ENCODE peak calls at places on chromosomes 16 and 17, in ten cellular contexts. P is colonic mucosa; K is A549; C is lower lobe of right lung; N is fibroblast of lung; E is left ventricle myocardium inferior; S is CD4-positive, CD25-positive, alpha-beta regulatory T cell; G is keratinocyte; L is CD8-positive, alpha-beta T cell; O is cardiac muscle cell. Q is an unnamed sample.

GRCh38 chr16:11152205-11152604 is 103.8 kb downstream of the SOCS1 start:
- DNase-seq in P (no peak), K (no peak), C (no peak), N (no peak), E (no peak), S (no peak), G (no peak), L (no peak), O (no peak), Q (no peak)

GRCh38 chr17:57557363-57557762 is 187.7 kb downstream of the CCDC182 start:
- DNase-seq in P (no peak), K (no peak), C (no peak), N (no peak), E (no peak), S (no peak), G (no peak), L (no peak), O (no peak), Q (no peak)

GRCh38 chr17:58960068-58960467 is 146.6 kb downstream of the TRIM37 start:
- DNase-seq in P (peak; percentile 17), K (peak; percentile 16), C (no peak), N (peak; percentile 62), E (no peak), S (no peak), G (peak; percentile 7), L (no peak), O (peak; percentile 21), Q (peak; percentile 75)

GRCh38 chr17:81931557-81932332 is 4.2 kb upstream of the MAFG start:
- DNase-seq in P (no peak), K (no peak), C (no peak), N (no peak), E (no peak), S (no peak), G (no peak), L (no peak), O (no peak), Q (no peak)

GRCh38 chr16:4416200-4417032 is at the start of gene CORO7:
- DNase-seq in P (peak; percentile 99), K (peak; percentile 93), C (peak; percentile 98), N (peak; percentile 79), E (peak; percentile 98), S (peak; percentile 100), G (no peak), L (peak; percentile 99), O (peak; percentile 94), Q (no peak)

GRCh38 chr17:78266231-78266631 is 34.8 kb downstream of the TMEM235 start:
- DNase-seq in P (peak; percentile 56), K (no peak), C (no peak), N (no peak), E (no peak), S (no peak), G (no peak), L (no peak), O (no peak), Q (no peak)

GRCh38 chr16:28597692-28598261 is 927 bp upstream of the SULT1A2 start:
- DNase-seq in P (peak; percentile 38), K (no peak), C (peak; percentile 78), N (no peak), E (no peak), S (no peak), G (no peak), L (no peak), O (peak; percentile 82), Q (no peak)

GRCh38 chr16:14309001-14309886 is 238.1 kb downstream of the MRTFB start:
- DNase-seq in P (no peak), K (no peak), C (no peak), N (peak; percentile 31), E (no peak), S (peak; percentile 36), G (peak; percentile 72), L (peak; percentile 60), O (no peak), Q (peak; percentile 74)

DNA sequence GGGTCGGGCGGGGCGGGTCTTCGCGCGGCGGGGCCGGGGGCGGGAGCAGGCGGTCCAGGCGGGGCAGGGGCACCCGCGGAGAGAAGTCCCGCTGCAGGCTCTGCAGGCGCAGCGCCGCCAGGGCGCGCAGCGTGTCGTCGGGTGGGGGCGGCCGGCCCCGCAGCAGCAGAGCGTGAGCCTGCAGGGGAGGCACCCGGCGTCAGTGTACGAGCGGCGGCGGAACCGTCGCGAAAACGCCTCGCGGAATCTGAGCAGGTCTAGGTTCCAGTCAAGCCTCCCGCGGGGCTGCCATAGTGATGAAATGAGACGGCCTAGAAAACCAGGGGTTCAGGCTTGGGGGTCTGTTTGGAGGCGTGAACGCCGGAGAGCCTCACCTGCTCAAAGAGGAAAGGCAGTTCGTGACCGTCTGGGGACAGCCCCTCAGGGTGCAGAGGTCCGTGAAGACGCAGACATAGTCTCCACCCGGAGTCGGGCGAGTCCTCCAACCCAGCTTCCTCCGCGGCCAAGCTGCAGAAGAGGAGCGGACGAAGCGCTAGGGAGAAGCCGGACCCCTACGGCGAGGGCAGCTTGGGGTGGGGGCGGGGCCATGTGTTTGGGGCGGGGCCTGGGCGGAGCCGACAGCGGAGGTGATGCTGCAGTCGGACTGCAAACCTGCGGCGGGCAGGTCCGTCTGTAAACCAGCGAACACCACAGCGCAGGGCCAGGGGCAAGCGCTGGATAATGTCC is 6.4 kb downstream of the PLEKHH3 start:
- DNase-seq in P (no peak), K (no peak), C (no peak), N (no peak), E (no peak), S (peak; percentile 53), G (no peak), L (peak; percentile 61), O (no peak), Q (no peak)
- H3K27ac ChIP-seq in P (no peak overlapping the region), K (no peak overlapping the region), C (no peak overlapping the region), N (no peak overlapping the region), E (peak overlapping the region; percentile 6), S (no peak overlapping the region), G (no peak overlapping the region), L (no peak overlapping the region), O (no peak overlapping the region), Q (no peak overlapping the region)

GRCh38 chr17:38743556-38744171 is 4.5 kb downstream of the PCGF2 start:
- DNase-seq in P (peak; percentile 36), K (no peak), C (no peak), N (no peak), E (no peak), S (no peak), G (no peak), L (no peak), O (no peak), Q (no peak)

GRCh38 chr17:38740806-38741205 is 7.3 kb downstream of the PCGF2 start:
- DNase-seq in P (no peak), K (no peak), C (no peak), N (no peak), E (no peak), S (no peak), G (no peak), L (no peak), O (no peak), Q (no peak)

GRCh38 chr17:38741443-38741842 is 6.7 kb downstream of the PCGF2 start:
- DNase-seq in P (no peak), K (no peak), C (no peak), N (no peak), E (no peak), S (no peak), G (no peak), L (no peak), O (no peak), Q (no peak)

GRCh38 chr17:38742431-38743308 is 5.5 kb downstream of the PCGF2 start:
- DNase-seq in P (peak; percentile 90), K (no peak), C (no peak), N (peak; percentile 88), E (no peak), S (no peak), G (no peak), L (no peak), O (no peak), Q (no peak)

DNA sequence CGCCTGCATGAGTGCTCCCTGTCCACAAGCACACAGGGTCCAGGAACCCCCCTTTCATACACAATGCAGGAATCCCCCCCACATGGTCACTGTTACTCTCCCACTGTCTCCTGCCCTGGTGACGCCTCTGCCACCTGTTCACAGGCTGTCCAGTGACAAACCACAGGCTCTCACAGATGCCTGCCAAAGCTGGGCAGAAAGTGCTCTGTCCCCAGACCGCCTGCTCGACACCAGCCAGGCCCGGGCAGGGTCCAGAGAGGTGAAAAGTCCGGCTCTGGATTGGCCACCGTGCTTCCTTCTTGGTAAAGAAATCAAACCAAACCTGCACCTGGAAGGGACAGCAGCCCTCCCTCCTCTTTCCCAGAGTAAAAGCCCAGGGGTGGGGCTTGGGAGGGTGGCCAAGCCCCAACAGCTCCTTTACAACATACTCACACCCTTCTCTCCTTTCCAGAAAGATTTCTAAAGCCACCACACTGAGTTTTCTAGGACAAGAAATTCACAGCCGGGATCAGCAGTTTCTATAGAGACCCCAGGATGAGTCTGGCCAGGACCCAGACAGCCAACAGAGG is 6.2 kb downstream of the PCGF2 start:
- DNase-seq in P (peak; percentile 86), K (no peak), C (peak; percentile 68), N (no peak), E (peak; percentile 62), S (no peak), G (no peak), L (no peak), O (no peak), Q (no peak)
- H3K27ac ChIP-seq in P (peak overlapping the region; percentile 90), K (no peak overlapping the region), C (peak overlapping the region; percentile 87), N (peak overlapping the region; percentile 83), E (peak overlapping the region; percentile 87), S (no peak overlapping the region), G (peak overlapping the region; percentile 59), L (no peak overlapping the region), O (peak overlapping the region; percentile 17), Q (no peak overlapping the region)

DNA sequence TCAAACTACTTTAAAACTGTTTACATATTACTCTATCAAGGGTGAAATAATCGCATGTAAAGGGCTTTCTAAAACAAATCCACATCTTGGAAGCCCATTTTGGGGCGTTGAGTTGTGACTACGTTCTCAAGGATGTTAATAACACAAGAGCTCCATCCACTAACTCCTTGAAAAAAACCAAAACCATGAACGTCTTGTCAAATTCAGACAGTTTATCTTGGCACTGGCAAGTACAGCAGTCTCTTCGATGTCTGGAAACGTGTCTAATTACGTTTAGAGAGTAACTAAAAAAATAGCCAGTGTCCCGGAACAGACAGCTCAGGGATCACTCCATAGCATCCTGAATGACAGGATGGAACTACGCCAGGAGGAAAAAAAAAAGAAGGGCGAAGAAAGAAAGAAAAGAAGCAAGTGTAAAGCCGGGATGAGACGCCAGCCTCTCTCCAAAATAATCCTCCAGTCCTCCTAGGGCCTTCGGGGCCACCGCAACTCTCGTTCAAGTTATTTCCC is 965 bp downstream of the MYO1D start:
- DNase-seq in P (no peak), K (no peak), C (no peak), N (peak; percentile 36), E (no peak), S (no peak), G (no peak), L (no peak), O (no peak), Q (no peak)
- H3K27ac ChIP-seq in P (peak overlapping the region; percentile 94), K (no peak overlapping the region), C (peak overlapping the region; percentile 94), N (no peak overlapping the region), E (peak overlapping the region; percentile 90), S (no peak overlapping the region), G (peak overlapping the region; percentile 72), L (no peak overlapping the region), O (no peak overlapping the region), Q (peak overlapping the region; percentile 97)

DNA sequence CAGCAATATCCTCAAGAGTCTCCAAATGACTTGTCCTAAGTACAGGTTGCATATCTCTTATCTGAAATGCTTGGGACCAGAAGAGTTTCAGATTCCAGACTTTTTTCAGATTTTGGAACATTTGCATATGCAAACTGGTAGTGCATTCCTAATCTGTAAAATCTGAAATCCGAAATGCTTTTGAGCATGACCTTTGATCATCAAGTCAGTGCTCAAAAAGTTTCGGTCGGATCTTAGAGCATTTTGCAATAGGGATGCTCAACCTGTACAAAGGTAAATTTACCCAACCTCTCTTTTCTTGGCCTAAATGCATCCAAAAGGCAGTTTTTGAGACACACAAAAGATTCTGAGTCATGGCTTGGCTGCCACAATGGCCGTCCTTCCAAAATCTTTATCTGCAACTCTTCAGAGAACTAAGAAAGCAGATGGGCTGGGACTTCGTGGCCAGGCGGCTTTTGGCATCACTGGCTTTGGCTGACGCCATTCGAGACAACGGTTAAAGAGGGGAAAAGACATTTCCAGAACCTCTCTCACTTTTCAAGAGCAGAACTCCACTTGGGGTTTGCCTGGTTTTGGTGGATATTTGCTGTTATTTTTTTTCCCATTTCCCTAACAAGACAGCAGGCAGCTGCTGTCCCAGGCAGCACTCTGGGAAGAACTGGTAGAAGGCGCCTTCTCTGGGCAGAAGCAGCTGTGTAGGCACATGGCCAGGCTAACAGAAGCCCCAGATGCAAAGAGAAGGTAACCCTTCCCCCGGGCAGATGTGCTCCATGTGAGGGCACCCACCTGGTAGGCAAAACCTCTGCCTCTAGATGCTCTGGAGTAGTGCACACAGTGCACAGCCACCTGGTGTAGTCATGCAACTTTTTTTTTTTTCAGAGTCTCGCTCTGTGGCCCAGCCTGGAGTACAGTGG is 8.9 kb downstream of the CPPED1 start:
- DNase-seq in P (no peak), K (no peak), C (no peak), N (no peak), E (peak; percentile 70), S (no peak), G (no peak), L (no peak), O (no peak), Q (no peak)
- H3K27ac ChIP-seq in P (no peak overlapping the region), K (no peak overlapping the region), C (no peak overlapping the region), N (no peak overlapping the region), E (peak overlapping the region; percentile 64), S (no peak overlapping the region), G (no peak overlapping the region), L (no peak overlapping the region), O (peak overlapping the region; percentile 11), Q (no peak overlapping the region)